ENCODE peak calls at places on chromosomes 12 and 14, in six cellular contexts. N is lung, Q is H9, A is GM23338, J is T-helper 17 cell, H is NCI-H2029. L is an unnamed sample.
A peak's percentile ranks its signal among the peaks of the same experiment; 100 is the strongest.

GRCh38 chr12:57844725-57845477 is 1.6 kb downstream of the CTDSP2 start:
- DNase-seq in N (peak; percentile 74), Q (peak; percentile 80), A (peak; percentile 82), J (no peak), H (no peak), L (peak; percentile 86)

GRCh38 chr14:70788893-70789292 is 20.4 kb downstream of the MAP3K9 start:
- DNase-seq in N (no peak), Q (no peak), A (no peak), J (no peak), H (no peak), L (no peak)

GRCh38 chr12:127162902-127163301 is 1104.1 kb upstream of the TMEM132C start:
- DNase-seq in N (no peak), Q (no peak), A (no peak), J (no peak), H (no peak), L (no peak)

GRCh38 chr12:5956987-5957386 is 11.9 kb upstream of the ANO2 start:
- DNase-seq in N (no peak), Q (no peak), A (no peak), J (no peak), H (no peak), L (no peak)

GRCh38 chr12:120640840-120641833 is 711 bp downstream of the CABP1 start:
- DNase-seq in N (peak; percentile 54), Q (peak; percentile 92), A (peak; percentile 91), J (peak; percentile 40), H (no peak), L (peak; percentile 91)

GRCh38 chr14:59301354-59301753 is 112.9 kb downstream of the DAAM1 start:
- DNase-seq in N (no peak), Q (no peak), A (no peak), J (no peak), H (no peak), L (no peak)

GRCh38 chr12:52524241-52524897 is 4.2 kb upstream of the KRT5 start:
- DNase-seq in N (no peak), Q (no peak), A (no peak), J (no peak), H (no peak), L (peak; percentile 22)

GRCh38 chr12:31833541-31833840 is 104.7 kb upstream of the AMN1 start:
- DNase-seq in N (no peak), Q (no peak), A (no peak), J (no peak), H (no peak), L (no peak)

GRCh38 chr12:124152733-124153132 is 142.2 kb upstream of the RFLNA start:
- DNase-seq in N (no peak), Q (no peak), A (no peak), J (no peak), H (no peak), L (no peak)

GRCh38 chr14:50999726-51000125 is 55.4 kb upstream of the PYGL start:
- DNase-seq in N (no peak), Q (no peak), A (no peak), J (no peak), H (no peak), L (no peak)

GRCh38 chr12:118060301-118061010 is 523 bp downstream of the WSB2 start:
- DNase-seq in N (peak; percentile 43), Q (peak; percentile 34), A (peak; percentile 24), J (no peak), H (peak; percentile 24), L (peak; percentile 34)

GRCh38 chr14:61701946-61702345 is 6.6 kb downstream of the HIF1A start:
- DNase-seq in N (no peak), Q (no peak), A (no peak), J (no peak), H (no peak), L (no peak)

GRCh38 chr14:95156153-95156764 is 1.1 kb downstream of the DICER1 start:
- DNase-seq in N (no peak), Q (no peak), A (no peak), J (no peak), H (no peak), L (peak; percentile 33)

GRCh38 chr12:21989819-21990412 is 48.7 kb upstream of the ABCC9 start:
- DNase-seq in N (no peak), Q (no peak), A (peak; percentile 25), J (no peak), H (no peak), L (no peak)

GRCh38 chr12:72889791-72890190 is 617.6 kb downstream of the TRHDE start:
- DNase-seq in N (no peak), Q (no peak), A (peak; percentile 2), J (no peak), H (no peak), L (peak; percentile 6)

GRCh38 chr14:96418075-96418474 is 26.1 kb downstream of the AK7 start:
- DNase-seq in N (no peak), Q (no peak), A (no peak), J (no peak), H (no peak), L (no peak)

GRCh38 chr14:22887990-22888378 is 5.0 kb downstream of the REM2 start:
- DNase-seq in N (no peak), Q (no peak), A (no peak), J (no peak), H (no peak), L (no peak)

GRCh38 chr12:116962783-116963356 is 52.1 kb downstream of the FBXW8 start:
- DNase-seq in N (no peak), Q (no peak), A (no peak), J (no peak), H (no peak), L (no peak)

GRCh38 chr12:89528434-89528833 is 2.6 kb upstream of the POC1B start:
- DNase-seq in N (no peak), Q (no peak), A (no peak), J (no peak), H (no peak), L (no peak)

GRCh38 chr14:88695873-88696272 is 96.9 kb downstream of the EML5 start:
- DNase-seq in N (no peak), Q (no peak), A (no peak), J (no peak), H (no peak), L (no peak)

GRCh38 chr12:28191018-28191595 is 851 bp downstream of the CCDC91 start:
- DNase-seq in N (peak; percentile 30), Q (no peak), A (peak; percentile 23), J (peak; percentile 18), H (no peak), L (no peak)

GRCh38 chr12:64123448-64123847 is 98.6 kb downstream of the KICS2 start:
- DNase-seq in N (no peak), Q (no peak), A (no peak), J (no peak), H (no peak), L (no peak)

GRCh38 chr14:79809849-79810612 is 401.3 kb downstream of the DIO2 start:
- DNase-seq in N (no peak), Q (no peak), A (peak; percentile 27), J (no peak), H (no peak), L (peak; percentile 25)

GRCh38 chr12:6442799-6443198 is 2.0 kb upstream of the CD27 start:
- DNase-seq in N (no peak), Q (no peak), A (no peak), J (no peak), H (no peak), L (no peak)

GRCh38 chr12:124686001-124686884 is 118.8 kb upstream of the NCOR2 start:
- DNase-seq in N (no peak), Q (no peak), A (no peak), J (no peak), H (no peak), L (no peak)

GRCh38 chr12:94805749-94806148 is 155.4 kb upstream of the TMCC3 start:
- DNase-seq in N (no peak), Q (no peak), A (no peak), J (no peak), H (no peak), L (no peak)

GRCh38 chr12:6784292-6784691 is 5.0 kb upstream of the CD4 start:
- DNase-seq in N (no peak), Q (no peak), A (no peak), J (no peak), H (no peak), L (no peak)

GRCh38 chr14:104843006-104843405 is 22.1 kb upstream of the CEP170B start:
- DNase-seq in N (no peak), Q (no peak), A (no peak), J (no peak), H (no peak), L (peak; percentile 58)

GRCh38 chr12:19850341-19851065 is 411.2 kb downstream of the AEBP2 start:
- DNase-seq in N (no peak), Q (no peak), A (no peak), J (no peak), H (no peak), L (no peak)

GRCh38 chr12:131087302-131087818 is 133.7 kb downstream of the ADGRD1 start:
- DNase-seq in N (no peak), Q (peak; percentile 27), A (no peak), J (no peak), H (no peak), L (peak; percentile 54)

GRCh38 chr14:104292084-104292970 is 153.9 kb downstream of the KIF26A start:
- DNase-seq in N (no peak), Q (peak; percentile 51), A (no peak), J (no peak), H (no peak), L (peak; percentile 82)

GRCh38 chr12:97650242-97650641 is 187.6 kb downstream of the RMST start:
- DNase-seq in N (no peak), Q (no peak), A (no peak), J (no peak), H (no peak), L (no peak)

GRCh38 chr14:101473045-101473729 is 88.1 kb upstream of the DIO3 start:
- DNase-seq in N (no peak), Q (peak; percentile 19), A (no peak), J (no peak), H (no peak), L (no peak)

GRCh38 chr12:102993537-102993936 is 36.1 kb downstream of the ASCL1 start:
- DNase-seq in N (no peak), Q (no peak), A (no peak), J (no peak), H (no peak), L (no peak)